ENCODE peak calls at places on chromosome 21, in seven cellular contexts. One of them, this sample, is unnamed.

GRCh38 chr21:16211339-16212303 is 481.8 kb downstream of the USP25 start:
- DNase-seq in fibroblast of lung: peak; percentile 13
- DNase-seq in breast epithelium: no peak
- DNase-seq in mesothelial cell of epicardium: no peak
- DNase-seq in H9: no peak
- DNase-seq in WTC11: no peak
- DNase-seq in stomach: no peak
- DNase-seq in this sample: no peak

GRCh38 chr21:44294391-44295162 is 5.3 kb upstream of the PFKL start:
- DNase-seq in fibroblast of lung: peak; percentile 53
- DNase-seq in breast epithelium: no peak
- DNase-seq in mesothelial cell of epicardium: no peak
- DNase-seq in H9: no peak
- DNase-seq in WTC11: no peak
- DNase-seq in stomach: peak; percentile 34
- DNase-seq in this sample: no peak

GRCh38 chr21:42079939-42080787 is 9.0 kb downstream of the UMODL1 start:
- DNase-seq in fibroblast of lung: no peak
- DNase-seq in breast epithelium: no peak
- DNase-seq in mesothelial cell of epicardium: no peak
- DNase-seq in H9: no peak
- DNase-seq in WTC11: no peak
- DNase-seq in stomach: no peak
- DNase-seq in this sample: no peak

GRCh38 chr21:41623945-41624344 is 116.0 kb upstream of the TMPRSS2 start:
- DNase-seq in fibroblast of lung: no peak
- DNase-seq in breast epithelium: no peak
- DNase-seq in mesothelial cell of epicardium: no peak
- DNase-seq in H9: no peak
- DNase-seq in WTC11: no peak
- DNase-seq in stomach: no peak
- DNase-seq in this sample: no peak

GRCh38 chr21:31656199-31657095 is 3.0 kb upstream of the SOD1 start:
- DNase-seq in fibroblast of lung: no peak
- DNase-seq in breast epithelium: no peak
- DNase-seq in mesothelial cell of epicardium: no peak
- DNase-seq in H9: no peak
- DNase-seq in WTC11: no peak
- DNase-seq in stomach: no peak
- DNase-seq in this sample: no peak

GRCh38 chr21:40120944-40121575 is 253.8 kb downstream of the PCP4 start:
- DNase-seq in fibroblast of lung: peak; percentile 1
- DNase-seq in breast epithelium: no peak
- DNase-seq in mesothelial cell of epicardium: no peak
- DNase-seq in H9: no peak
- DNase-seq in WTC11: no peak
- DNase-seq in stomach: no peak
- DNase-seq in this sample: no peak

GRCh38 chr21:44383216-44383615 is 29.8 kb downstream of the TRPM2 start:
- DNase-seq in fibroblast of lung: no peak
- DNase-seq in breast epithelium: no peak
- DNase-seq in mesothelial cell of epicardium: no peak
- DNase-seq in H9: no peak
- DNase-seq in WTC11: no peak
- DNase-seq in stomach: no peak
- DNase-seq in this sample: no peak

GRCh38 chr21:28215214-28215954 is 777.3 kb downstream of the LTN1 start:
- DNase-seq in fibroblast of lung: peak; percentile 63
- DNase-seq in breast epithelium: no peak
- DNase-seq in mesothelial cell of epicardium: no peak
- DNase-seq in H9: no peak
- DNase-seq in WTC11: no peak
- DNase-seq in stomach: no peak
- DNase-seq in this sample: no peak

GRCh38 chr21:41908829-41909228 is 29.7 kb upstream of the PRDM15 start:
- DNase-seq in fibroblast of lung: no peak
- DNase-seq in breast epithelium: no peak
- DNase-seq in mesothelial cell of epicardium: no peak
- DNase-seq in H9: no peak
- DNase-seq in WTC11: no peak
- DNase-seq in stomach: no peak
- DNase-seq in this sample: no peak

GRCh38 chr21:41536076-41536826 is 28.3 kb upstream of the TMPRSS2 start:
- DNase-seq in fibroblast of lung: no peak
- DNase-seq in breast epithelium: peak; percentile 62
- DNase-seq in mesothelial cell of epicardium: no peak
- DNase-seq in H9: no peak
- DNase-seq in WTC11: no peak
- DNase-seq in stomach: peak; percentile 85
- DNase-seq in this sample: no peak

GRCh38 chr21:40053007-40053406 is 185.8 kb downstream of the PCP4 start:
- DNase-seq in fibroblast of lung: no peak
- DNase-seq in breast epithelium: peak; percentile 67
- DNase-seq in mesothelial cell of epicardium: no peak
- DNase-seq in H9: no peak
- DNase-seq in WTC11: no peak
- DNase-seq in stomach: no peak
- DNase-seq in this sample: no peak

GRCh38 chr21:9735421-9735961 is 785.9 kb upstream of the TPTE start:
- DNase-seq in fibroblast of lung: no peak
- DNase-seq in breast epithelium: no peak
- DNase-seq in mesothelial cell of epicardium: no peak
- DNase-seq in H9: no peak
- DNase-seq in WTC11: no peak
- DNase-seq in stomach: no peak
- DNase-seq in this sample: no peak

DNA sequence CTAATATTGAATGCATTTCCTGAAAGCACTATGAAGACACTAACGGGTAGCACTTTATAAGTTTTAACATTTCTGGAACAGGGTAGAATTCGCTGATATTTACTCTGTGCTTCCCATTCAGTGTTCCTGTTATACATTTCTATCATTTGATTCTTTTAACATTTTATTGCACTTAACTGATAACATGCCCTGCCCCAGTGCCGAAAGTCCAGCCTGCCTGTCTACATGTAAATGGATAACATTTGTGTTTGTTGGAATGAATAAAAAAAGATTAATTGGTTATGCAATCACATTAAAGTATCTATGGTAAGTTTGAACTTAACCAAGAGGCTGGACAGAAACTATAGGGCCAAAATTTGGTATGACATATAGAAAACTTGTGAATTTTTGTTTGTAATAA is 790.5 kb upstream of the TPTE start:
- DNase-seq in fibroblast of lung: no peak
- DNase-seq in breast epithelium: no peak
- DNase-seq in mesothelial cell of epicardium: no peak
- DNase-seq in H9: no peak
- DNase-seq in WTC11: no peak
- DNase-seq in stomach: no peak
- DNase-seq in this sample: no peak
- TF ChIP-seq CTCF in fibroblast of lung: no peak
- TF ChIP-seq CTCF in breast epithelium: no peak
- TF ChIP-seq CTCF in mesothelial cell of epicardium: no peak
- TF ChIP-seq CTCF in H9: no peak
- TF ChIP-seq CTCF in WTC11: no peak
- TF ChIP-seq CTCF in stomach: no peak
- TF ChIP-seq CTCF in this sample: no peak

DNA sequence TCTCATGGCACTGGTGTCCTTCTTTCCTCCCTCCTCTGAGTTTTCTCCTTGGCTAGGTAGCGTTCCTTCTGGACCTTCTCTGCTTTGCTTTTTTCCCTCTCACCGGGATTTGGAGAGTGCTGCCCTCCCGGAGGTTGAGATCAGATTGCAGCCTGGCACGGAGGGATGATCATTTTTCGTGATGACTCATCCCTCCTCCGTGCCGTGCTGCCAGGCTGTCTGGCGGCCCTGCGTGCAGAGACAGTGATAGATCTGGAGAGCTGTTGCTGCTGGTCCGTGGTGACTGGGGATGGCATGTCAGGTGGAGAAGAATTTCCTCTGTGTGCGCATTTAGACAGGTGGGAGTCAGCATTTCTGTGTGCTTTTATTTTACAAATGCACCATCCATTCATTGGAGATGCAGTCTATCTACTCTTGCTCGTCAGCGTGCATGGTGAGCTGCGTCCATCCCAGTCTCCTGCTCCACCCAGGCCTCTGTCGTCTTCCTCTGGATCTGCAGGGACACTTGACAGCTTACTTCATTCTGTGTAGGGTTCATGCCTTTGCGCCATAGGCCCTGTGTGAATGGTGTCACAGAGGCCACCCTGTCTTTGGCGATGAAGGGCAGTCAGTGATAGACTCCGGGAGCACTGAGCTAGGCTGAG is 104.4 kb downstream of the PCBP3 start:
- DNase-seq in fibroblast of lung: peak; percentile 51
- DNase-seq in breast epithelium: no peak
- DNase-seq in mesothelial cell of epicardium: no peak
- DNase-seq in H9: no peak
- DNase-seq in WTC11: no peak
- DNase-seq in stomach: no peak
- DNase-seq in this sample: no peak
- TF ChIP-seq CTCF in fibroblast of lung: no peak
- TF ChIP-seq CTCF in breast epithelium: no peak
- TF ChIP-seq CTCF in mesothelial cell of epicardium: no peak
- TF ChIP-seq CTCF in H9: peak; percentile 7
- TF ChIP-seq CTCF in WTC11: no peak
- TF ChIP-seq CTCF in stomach: no peak
- TF ChIP-seq CTCF in this sample: no peak

DNA sequence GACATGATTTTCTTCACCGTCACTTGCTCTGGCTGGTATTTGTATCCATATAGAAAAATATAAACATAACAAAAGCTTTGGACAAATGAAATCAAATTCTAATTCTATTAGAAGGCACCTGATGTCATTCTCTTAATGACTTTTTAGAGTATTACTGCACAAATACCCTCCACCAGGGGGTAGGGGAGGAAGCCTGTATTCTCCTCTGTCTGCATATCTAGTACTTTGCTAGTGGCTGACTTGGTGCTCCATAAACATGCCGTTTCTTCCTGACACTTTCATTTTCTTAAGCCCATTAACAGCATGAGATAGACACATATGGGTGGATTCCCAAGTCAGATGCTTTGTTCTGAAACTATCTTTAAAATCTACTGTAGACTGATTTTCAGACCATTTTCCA is 20.6 kb upstream of the KCNJ15 start:
- DNase-seq in fibroblast of lung: no peak
- DNase-seq in breast epithelium: no peak
- DNase-seq in mesothelial cell of epicardium: no peak
- DNase-seq in H9: no peak
- DNase-seq in WTC11: no peak
- DNase-seq in stomach: no peak
- DNase-seq in this sample: no peak
- TF ChIP-seq CTCF in fibroblast of lung: peak; percentile 28
- TF ChIP-seq CTCF in breast epithelium: no peak
- TF ChIP-seq CTCF in mesothelial cell of epicardium: no peak
- TF ChIP-seq CTCF in H9: peak; percentile 33
- TF ChIP-seq CTCF in WTC11: no peak
- TF ChIP-seq CTCF in stomach: no peak
- TF ChIP-seq CTCF in this sample: no peak

DNA sequence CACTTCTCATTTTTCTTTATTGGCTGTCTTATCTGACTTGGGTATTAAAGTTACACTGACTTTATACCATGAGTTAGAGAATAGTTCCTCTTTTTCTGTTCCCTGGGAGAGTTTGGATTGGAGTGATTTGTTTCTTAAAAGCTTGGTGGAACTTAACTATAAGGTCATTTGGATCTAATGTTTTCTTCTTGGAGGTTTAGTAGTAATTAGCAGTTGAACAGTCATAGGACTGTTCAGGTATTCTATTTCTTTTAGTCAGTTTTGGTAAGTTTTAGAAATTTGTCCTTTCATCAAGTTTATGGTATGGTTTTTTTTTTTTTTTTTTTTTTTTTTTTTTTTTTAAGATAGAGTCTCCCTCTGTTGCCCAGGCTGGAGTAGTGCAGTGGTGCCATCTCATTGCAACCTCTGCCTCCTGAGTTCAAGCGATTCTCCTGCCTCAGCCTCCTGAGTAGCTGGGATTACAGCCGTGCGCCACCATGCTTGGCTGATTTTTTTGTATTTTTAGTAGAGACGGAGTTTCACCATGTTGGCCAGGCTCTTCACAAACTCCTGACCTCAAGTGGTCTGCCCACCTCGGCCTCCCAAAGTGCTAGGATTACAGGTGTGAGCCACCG is 6.3 kb downstream of the TTC3 start:
- DNase-seq in fibroblast of lung: no peak
- DNase-seq in breast epithelium: no peak
- DNase-seq in mesothelial cell of epicardium: no peak
- DNase-seq in H9: no peak
- DNase-seq in WTC11: no peak
- DNase-seq in stomach: no peak
- DNase-seq in this sample: no peak
- TF ChIP-seq CTCF in fibroblast of lung: no peak
- TF ChIP-seq CTCF in breast epithelium: no peak
- TF ChIP-seq CTCF in mesothelial cell of epicardium: no peak
- TF ChIP-seq CTCF in H9: peak; percentile 51
- TF ChIP-seq CTCF in WTC11: no peak
- TF ChIP-seq CTCF in stomach: no peak
- TF ChIP-seq CTCF in this sample: peak; percentile 33

DNA sequence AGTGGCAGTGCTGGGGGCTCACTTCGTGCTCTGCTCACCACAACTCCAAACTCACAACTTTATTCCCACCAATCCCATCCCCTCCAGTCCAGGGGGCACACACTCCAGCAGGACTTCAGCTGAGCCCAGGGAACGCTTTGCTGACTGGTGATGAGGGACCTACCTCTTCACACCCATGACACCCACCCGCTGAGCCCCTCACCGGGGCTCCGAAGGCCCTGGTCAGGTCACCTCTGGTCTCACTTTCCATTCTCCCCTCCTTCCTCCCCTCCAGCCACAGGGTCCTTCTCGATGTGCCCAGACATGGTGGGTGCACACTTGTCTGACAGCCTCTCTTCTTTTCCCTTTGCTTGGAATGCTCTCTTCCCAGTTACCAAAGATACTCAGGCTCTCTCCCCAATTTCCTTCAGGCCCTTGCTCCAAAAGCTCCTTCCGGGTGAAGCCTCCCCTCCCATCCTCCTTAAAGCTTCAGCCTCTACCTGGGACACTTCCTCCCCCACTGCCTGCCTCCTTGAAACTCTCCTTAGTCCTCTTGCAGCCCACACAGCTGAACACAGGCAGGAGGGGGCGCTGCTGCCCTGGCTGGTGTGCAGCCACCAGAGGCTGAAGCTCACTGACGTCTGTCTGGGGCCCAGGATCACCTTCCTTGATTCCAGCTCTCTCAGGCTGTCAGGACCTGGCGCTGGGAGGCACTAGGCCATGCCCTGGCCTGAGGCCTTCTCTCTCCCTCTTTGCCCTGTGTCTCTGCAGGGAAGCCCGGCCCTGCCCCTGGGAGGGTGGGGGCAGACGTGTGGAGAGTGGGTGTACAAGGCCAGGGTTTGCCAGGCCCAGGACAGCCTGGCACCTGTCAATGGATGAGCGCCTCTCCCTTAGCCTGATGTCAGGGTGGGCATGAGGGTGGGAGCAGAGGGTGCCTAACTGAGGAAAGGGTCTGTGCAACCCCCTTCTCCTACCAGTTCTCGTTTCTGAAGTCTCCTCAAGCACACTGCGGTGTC is 1.6 kb downstream of the KCNE1 start:
- DNase-seq in fibroblast of lung: peak; percentile 70
- DNase-seq in breast epithelium: peak; percentile 35
- DNase-seq in mesothelial cell of epicardium: no peak
- DNase-seq in H9: peak; percentile 88
- DNase-seq in WTC11: peak; percentile 90
- DNase-seq in stomach: peak; percentile 79
- DNase-seq in this sample: peak; percentile 56
- TF ChIP-seq CTCF in fibroblast of lung: peak; percentile 72
- TF ChIP-seq CTCF in breast epithelium: peak; percentile 11
- TF ChIP-seq CTCF in mesothelial cell of epicardium: no peak
- TF ChIP-seq CTCF in H9: peak; percentile 90
- TF ChIP-seq CTCF in WTC11: peak; percentile 75
- TF ChIP-seq CTCF in stomach: peak; percentile 36
- TF ChIP-seq CTCF in this sample: no peak

GRCh38 chr21:20523191-20523590 is 475.0 kb upstream of the NCAM2 start:
- DNase-seq in fibroblast of lung: no peak
- DNase-seq in breast epithelium: no peak
- DNase-seq in mesothelial cell of epicardium: no peak
- DNase-seq in H9: no peak
- DNase-seq in WTC11: no peak
- DNase-seq in stomach: no peak
- DNase-seq in this sample: no peak
- TF ChIP-seq CTCF in fibroblast of lung: no peak
- TF ChIP-seq CTCF in breast epithelium: no peak
- TF ChIP-seq CTCF in mesothelial cell of epicardium: no peak
- TF ChIP-seq CTCF in H9: no peak
- TF ChIP-seq CTCF in WTC11: no peak
- TF ChIP-seq CTCF in stomach: no peak
- TF ChIP-seq CTCF in this sample: no peak